ENCODE peak calls at places on chromosomes 1 and 21, in six cellular contexts. B is lower lobe of right lung; Y is T1000; A is CD8-positive, alpha-beta T cell; H is CD4-positive, CD25-positive, alpha-beta regulatory T cell; Z is stromal cell of bone marrow. K is an unnamed sample.

GRCh38 chr1:109040627-109041613 is 982 bp downstream of the WDR47 start:
- DNase-seq in B (peak), Y (no peak), A (peak), Z (no peak), H (no peak), K (no peak)

GRCh38 chr1:93448983-93449805 is 1.3 kb downstream of the FNBP1L start:
- DNase-seq in A (no peak), H (no peak), Y (no peak), B (no peak), Z (no peak), K (no peak)

GRCh38 chr1:170001266-170001665 is 73.2 kb downstream of the KIFAP3 start:
- DNase-seq in B (no peak), H (no peak), A (no peak), Y (no peak), Z (no peak), K (no peak)

GRCh38 chr1:29527314-29528004 is 291.1 kb downstream of the PTPRU start:
- DNase-seq in Y (no peak), A (no peak), B (no peak), H (no peak), Z (no peak), K (no peak)

GRCh38 chr1:218171302-218171893 is 113.7 kb upstream of the RRP15 start:
- DNase-seq in Y (no peak), A (no peak), B (no peak), Z (peak), H (peak), K (no peak)

GRCh38 chr1:219161371-219161975 is 12.2 kb upstream of the LYPLAL1 start:
- DNase-seq in A (no peak), Z (no peak), B (no peak), Y (no peak), H (no peak), K (no peak)

GRCh38 chr1:39127513-39127912 is 77.0 kb upstream of the MACF1 start:
- DNase-seq in Z (no peak), H (no peak), A (no peak), Y (no peak), B (no peak), K (no peak)

GRCh38 chr1:72547412-72547811 is 265.1 kb upstream of the NEGR1 start:
- DNase-seq in H (no peak), Y (no peak), Z (no peak), A (no peak), B (no peak), K (no peak)

GRCh38 chr1:157115429-157115838 is 15.8 kb upstream of the ETV3L start:
- DNase-seq in Y (no peak), H (no peak), A (no peak), B (no peak), Z (no peak), K (no peak)

GRCh38 chr1:100009458-100009857 is 39.7 kb downstream of the SLC35A3 start:
- DNase-seq in B (no peak), A (no peak), Y (no peak), H (no peak), Z (no peak), K (no peak)

GRCh38 chr1:179231923-179232322 is 2.4 kb upstream of the ABL2 start:
- DNase-seq in Y (no peak), H (no peak), A (no peak), B (no peak), Z (no peak), K (no peak)

GRCh38 chr1:67888208-67888607 is 54.9 kb upstream of the GNG12 start:
- DNase-seq in Y (no peak), H (no peak), Z (no peak), A (no peak), B (no peak), K (no peak)

GRCh38 chr1:112876315-112876714 is 79.7 kb downstream of the SLC16A1 start:
- DNase-seq in B (no peak), H (no peak), A (no peak), Z (no peak), Y (no peak), K (no peak)

GRCh38 chr1:178066904-178067531 is 26.9 kb upstream of the RASAL2 start:
- DNase-seq in Z (no peak), H (no peak), A (no peak), Y (no peak), B (no peak), K (no peak)

GRCh38 chr1:246193537-246193936 is 313.5 kb downstream of the SMYD3 start:
- DNase-seq in Z (no peak), B (no peak), Y (no peak), A (no peak), H (no peak), K (no peak)

GRCh38 chr1:94553323-94553730 is 11.8 kb upstream of the F3 start:
- DNase-seq in Y (no peak), H (no peak), B (no peak), A (no peak), Z (no peak), K (no peak)

GRCh38 chr21:46114963-46115362 is 17.1 kb downstream of the COL6A2 start:
- DNase-seq in H (no peak), A (no peak), Y (no peak), B (peak), Z (no peak), K (no peak)

GRCh38 chr1:153474349-153474748 is 13.9 kb upstream of the S100A7 start:
- DNase-seq in Z (no peak), B (no peak), A (no peak), H (no peak), Y (no peak), K (no peak)

GRCh38 chr1:1470626-1471388 is 758 bp upstream of the ATAD3B start:
- DNase-seq in A (no peak), H (no peak), Z (no peak), Y (no peak), B (no peak), K (no peak)

GRCh38 chr1:98992844-98993243 is 11.8 kb downstream of the PLPPR5 start:
- DNase-seq in Y (no peak), A (no peak), B (no peak), Z (no peak), H (no peak), K (no peak)

GRCh38 chr1:58857673-58858343 is 74.0 kb upstream of the JUN start:
- DNase-seq in Z (no peak), Y (no peak), B (no peak), A (no peak), H (no peak), K (no peak)

GRCh38 chr1:157437301-157437700 is 115.0 kb downstream of the FCRL5 start:
- DNase-seq in H (no peak), Y (no peak), Z (no peak), B (peak), A (no peak), K (no peak)

GRCh38 chr1:226001852-226002666 is 2.9 kb upstream of the SDE2 start:
- DNase-seq in Z (no peak), H (peak), B (peak), Y (no peak), A (peak), K (peak)

GRCh38 chr1:34419662-34420061 is 243.0 kb downstream of the C1orf94 start:
- DNase-seq in A (no peak), H (no peak), Z (no peak), B (no peak), Y (no peak), K (no peak)

GRCh38 chr1:151809625-151810556 is 4.7 kb upstream of the LINGO4 start:
- DNase-seq in Y (no peak), A (no peak), H (no peak), Z (no peak), B (no peak), K (no peak)

GRCh38 chr1:68185743-68186142 is 46.6 kb downstream of the WLS start:
- DNase-seq in Y (no peak), A (no peak), Z (no peak), H (no peak), B (no peak), K (no peak)

GRCh38 chr1:41672641-41673313 is 188.3 kb upstream of the EDN2 start:
- DNase-seq in A (no peak), Z (no peak), Y (no peak), B (no peak), H (no peak), K (no peak)

GRCh38 chr1:12206792-12207424 is 22.9 kb upstream of the VPS13D start:
- DNase-seq in A (no peak), Y (no peak), H (no peak), B (no peak), Z (no peak), K (no peak)

GRCh38 chr1:183023146-183023600 is at the start of gene LAMC1:
- DNase-seq in A (no peak), Z (peak), H (no peak), Y (peak), B (peak), K (no peak)

GRCh38 chr1:153985341-153985912 is 712 bp downstream of the RAB13 start:
- DNase-seq in B (no peak), H (no peak), Z (peak), A (no peak), Y (peak), K (no peak)

GRCh38 chr21:38958940-38959685 is 153.4 kb downstream of the ETS2 start:
- DNase-seq in A (no peak), Y (peak), H (no peak), B (no peak), Z (peak), K (no peak)

GRCh38 chr1:54360165-54361005 is 45.8 kb downstream of the SSBP3 start:
- DNase-seq in Y (no peak), B (no peak), Z (no peak), A (no peak), H (no peak), K (no peak)

GRCh38 chr1:234437423-234438171 is 41.4 kb downstream of the TARBP1 start:
- DNase-seq in B (no peak), Z (no peak), A (no peak), Y (no peak), H (no peak), K (no peak)

GRCh38 chr1:203338335-203339036 is 12.4 kb downstream of the FMOD start:
- DNase-seq in Y (no peak), Z (no peak), H (peak), A (peak), B (no peak), K (peak)